ENCODE peak calls at places on chromosomes 11 and 22, in seven cellular contexts. W is AG09319; M is neural progenitor cell; C is stimulated activated CD8-positive, alpha-beta memory T cell treated with anti-CD3 and anti-CD28 coated beads, Interleukin-7, amount 100 ng/mL, for 48 hours; N is BJ; V is T-cell; D is stimulated activated CD4-positive, alpha-beta T cell treated with anti-CD3 and anti-CD28 coated beads, TNF-alpha, amount 100 ng/mL, for 24 hours. Q is an unnamed sample.

GRCh38 chr11:32574446-32574845 is 9.2 kb upstream of the EIF3M start:
- DNase-seq in W (no peak), M (no peak), C (no peak), N (no peak), V (no peak), D (no peak), Q (no peak)

GRCh38 chr11:114775849-114776621 is 97.7 kb downstream of the NXPE2 start:
- DNase-seq in W (no peak), M (peak), C (no peak), N (no peak), V (no peak), D (no peak), Q (no peak)

GRCh38 chr11:129280027-129280811 is 88.1 kb upstream of the ARHGAP32 start:
- DNase-seq in W (no peak), M (no peak), C (no peak), N (no peak), V (no peak), D (peak), Q (no peak)

GRCh38 chr22:39179401-39179827 is 26.9 kb upstream of the CBX7 start:
- DNase-seq in W (no peak), M (peak), C (no peak), N (no peak), V (no peak), D (no peak), Q (no peak)

GRCh38 chr11:19393941-19394340 is 153.2 kb upstream of the E2F8 start:
- DNase-seq in W (no peak), M (no peak), C (no peak), N (no peak), V (no peak), D (no peak), Q (no peak)

GRCh38 chr11:122392508-122392907 is 263.0 kb upstream of the UBASH3B start:
- DNase-seq in W (no peak), M (no peak), C (no peak), N (no peak), V (no peak), D (no peak), Q (no peak)

GRCh38 chr22:28837640-28838039 is 37.3 kb upstream of the XBP1 start:
- DNase-seq in W (no peak), M (peak), C (no peak), N (no peak), V (no peak), D (no peak), Q (no peak)

GRCh38 chr11:129611661-129612566 is 203.7 kb upstream of the TMEM45B start:
- DNase-seq in W (no peak), M (peak), C (no peak), N (no peak), V (no peak), D (no peak), Q (no peak)

GRCh38 chr11:108960498-108960897 is 295.6 kb downstream of the DDX10 start:
- DNase-seq in W (no peak), M (peak), C (no peak), N (no peak), V (no peak), D (no peak), Q (no peak)

Q was measured in gastrocnemius medialis.